ENCODE peak calls at places on chromosomes 4 and X, in nine cellular contexts. P is CD8-positive, alpha-beta memory T cell; B is effector memory CD4-positive, alpha-beta T cell; D is RWPE1; Z is heart right ventricle; O is AG04450; T is cardiac muscle cell; V is GM23248; E is H9. H is an unnamed sample.

GRCh38 chrX:78322863-78323262 is 4.5 kb downstream of the CYSLTR1 start:
- DNase-seq in P (no peak), B (no peak), D (no peak), Z (no peak), O (no peak), T (no peak), V (no peak), E (no peak), H (no peak)

GRCh38 chr4:154164931-154165839 is 326.4 kb downstream of the DCHS2 start:
- DNase-seq in P (no peak), B (no peak), D (peak), Z (no peak), O (peak), T (no peak), V (peak), E (no peak), H (peak)

GRCh38 chrX:101417981-101418841 is 10.2 kb downstream of the HNRNPH2 start:
- DNase-seq in P (peak), B (no peak), D (no peak), Z (peak), O (no peak), T (peak), V (peak), E (peak), H (no peak)

GRCh38 chr4:1239141-1239948 is 9.6 kb downstream of the CTBP1 start:
- DNase-seq in P (no peak), B (no peak), D (no peak), Z (peak), O (no peak), T (no peak), V (no peak), E (no peak), H (no peak)

GRCh38 chr4:164383187-164384181 is 370.4 kb upstream of the SMIM31 start:
- DNase-seq in P (no peak), B (no peak), D (peak), Z (peak), O (no peak), T (peak), V (peak), E (peak), H (peak)

GRCh38 chr4:165600959-165601674 is 222.3 kb downstream of the CPE start:
- DNase-seq in P (no peak), B (no peak), D (peak), Z (no peak), O (no peak), T (no peak), V (no peak), E (no peak), H (no peak)

GRCh38 chr4:158657291-158657690 is 14.4 kb downstream of the C4orf46 start:
- DNase-seq in P (no peak), B (no peak), D (no peak), Z (no peak), O (no peak), T (no peak), V (no peak), E (no peak), H (no peak)

GRCh38 chrX:17474892-17475291 is 99.9 kb downstream of the NHS start:
- DNase-seq in P (no peak), B (no peak), D (peak), Z (no peak), O (no peak), T (no peak), V (peak), E (no peak), H (peak)

GRCh38 chrX:11609109-11609508 is 56.6 kb downstream of the ARHGAP6 start:
- DNase-seq in P (no peak), B (no peak), D (no peak), Z (no peak), O (no peak), T (no peak), V (no peak), E (no peak), H (no peak)

GRCh38 chrX:47384502-47384901 is 14.1 kb downstream of the ZNF157 start:
- DNase-seq in P (peak), B (peak), D (no peak), Z (peak), O (peak), T (peak), V (peak), E (peak), H (peak)

GRCh38 chr4:64581422-64581821 is 172.2 kb upstream of the TECRL start:
- DNase-seq in P (no peak), B (no peak), D (peak), Z (no peak), O (no peak), T (no peak), V (peak), E (no peak), H (peak)

GRCh38 chr4:173807347-173807746 is 277.3 kb upstream of the HAND2 start:
- DNase-seq in P (no peak), B (no peak), D (no peak), Z (peak), O (no peak), T (no peak), V (peak), E (no peak), H (no peak)

GRCh38 chr4:139530833-139531427 is 25.1 kb downstream of the SETD7 start:
- DNase-seq in P (peak), B (peak), D (peak), Z (no peak), O (no peak), T (peak), V (peak), E (peak), H (peak)

GRCh38 chr4:110735691-110736090 is 112.8 kb upstream of the PITX2 start:
- DNase-seq in P (no peak), B (no peak), D (no peak), Z (no peak), O (no peak), T (peak), V (peak), E (no peak), H (peak)

GRCh38 chr4:33061727-33062126 is 2341.6 kb downstream of the PCDH7 start:
- DNase-seq in P (no peak), B (no peak), D (no peak), Z (no peak), O (no peak), T (peak), V (no peak), E (no peak), H (no peak)

GRCh38 chr4:81162752-81163458 is 52.1 kb downstream of the PRKG2 start:
- DNase-seq in P (no peak), B (no peak), D (no peak), Z (no peak), O (no peak), T (no peak), V (no peak), E (no peak), H (no peak)

GRCh38 chr4:157014621-157015591 is 43.3 kb upstream of the PDGFC start:
- DNase-seq in P (no peak), B (no peak), D (peak), Z (no peak), O (peak), T (no peak), V (peak), E (peak), H (peak)

GRCh38 chrX:25344191-25344936 is 328.6 kb upstream of the ARX start:
- DNase-seq in P (no peak), B (no peak), D (no peak), Z (no peak), O (no peak), T (no peak), V (no peak), E (no peak), H (no peak)

GRCh38 chrX:150365051-150365952 is 2.2 kb downstream of the MAMLD1 start:
- DNase-seq in P (peak), B (peak), D (no peak), Z (peak), O (no peak), T (peak), V (peak), E (peak), H (peak)

DNA sequence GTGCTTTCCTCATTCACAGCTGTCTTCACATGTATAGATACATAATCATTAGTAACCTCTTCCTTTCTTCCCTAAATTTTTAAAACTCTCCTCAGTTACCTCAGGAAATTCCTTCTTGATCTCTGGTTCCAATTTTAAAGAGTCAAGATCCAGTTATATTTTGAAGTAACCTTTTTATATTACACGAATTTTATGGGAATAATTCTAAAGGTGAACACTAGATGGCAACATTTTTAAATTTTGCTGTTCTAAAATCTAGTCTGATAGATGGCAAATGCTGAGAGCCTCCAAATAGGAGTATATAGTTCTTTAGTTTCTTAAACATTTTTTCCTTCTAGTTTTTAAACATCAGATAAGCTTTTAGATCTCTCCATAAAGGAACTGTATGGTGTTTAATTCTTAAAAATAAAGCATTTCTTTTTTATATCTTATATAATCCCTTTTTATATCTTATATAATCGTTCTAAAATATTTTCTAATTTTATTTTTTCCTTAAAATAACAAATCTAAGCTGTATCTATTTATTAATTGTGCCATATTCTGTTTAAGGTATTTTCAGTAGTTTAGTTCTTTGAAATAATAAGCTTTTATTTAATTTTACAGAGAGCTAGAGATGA is 37.9 kb upstream of the PAPSS1 start:
- DNase-seq in P (no peak), B (no peak), D (peak), Z (no peak), O (peak), T (peak), V (peak), E (no peak), H (no peak)
- H3K27ac ChIP-seq in P (no peak), B (no peak), D (no peak), Z (no peak), O (no peak), T (no peak), V (no peak), E (no peak), H (no peak)

DNA sequence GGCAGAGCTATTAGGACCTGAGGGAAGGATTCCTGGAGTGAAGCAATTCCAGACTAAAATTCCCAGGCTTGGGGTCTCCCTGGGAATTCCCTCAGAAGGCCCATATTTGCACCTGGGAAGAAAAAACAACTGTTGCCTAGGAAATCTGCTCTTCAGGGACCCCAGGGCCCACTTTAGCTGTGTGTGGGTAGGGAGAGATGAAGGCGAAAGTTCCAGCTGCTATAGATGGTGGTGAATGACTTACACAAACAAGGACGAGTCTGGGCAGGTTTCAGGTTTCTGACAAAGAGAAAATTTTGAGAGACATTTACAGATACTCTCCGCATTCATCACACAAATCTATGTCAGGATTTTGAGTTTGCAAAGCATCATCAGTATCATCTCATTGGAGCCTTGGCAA is 126.1 kb downstream of the GPC3 start:
- DNase-seq in P (no peak), B (no peak), D (peak), Z (no peak), O (no peak), T (no peak), V (no peak), E (no peak), H (no peak)
- H3K27ac ChIP-seq in P (no peak), B (no peak), D (no peak), Z (no peak), O (no peak), T (no peak), V (no peak), E (no peak), H (no peak)

DNA sequence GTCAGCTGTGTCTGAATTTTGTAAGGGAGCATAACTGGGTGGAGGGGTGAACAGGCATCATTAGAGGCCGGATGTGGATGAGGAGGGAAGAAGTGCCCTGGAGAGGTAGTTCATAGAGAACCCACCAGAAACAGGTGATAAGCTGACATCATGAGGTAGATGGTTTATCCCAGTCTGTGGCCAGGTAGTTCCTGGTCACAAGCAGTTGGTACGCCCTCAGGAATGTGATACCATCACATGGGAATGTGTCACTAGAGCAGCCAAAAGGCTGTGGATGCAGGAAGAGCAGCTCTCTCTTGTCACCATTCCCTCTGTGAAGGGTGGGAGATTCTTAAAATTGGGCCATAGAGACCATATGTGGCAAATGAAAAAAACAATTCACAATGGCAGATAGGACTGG is 21.9 kb downstream of the MSN start:
- DNase-seq in P (no peak), B (no peak), D (no peak), Z (no peak), O (no peak), T (no peak), V (no peak), E (no peak), H (no peak)
- H3K27ac ChIP-seq in P (no peak), B (peak), D (no peak), Z (peak), O (no peak), T (no peak), V (peak), E (no peak), H (no peak)

GRCh38 chr4:38313999-38314561 is 349.9 kb upstream of the KLF3 start:
- DNase-seq in P (no peak), B (no peak), D (peak), Z (no peak), O (no peak), T (no peak), V (peak), E (no peak), H (peak)

GRCh38 chr4:38317238-38317637 is 346.8 kb upstream of the KLF3 start:
- DNase-seq in P (no peak), B (no peak), D (no peak), Z (no peak), O (no peak), T (no peak), V (no peak), E (no peak), H (no peak)

GRCh38 chr4:38316045-38316444 is 348.0 kb upstream of the KLF3 start:
- DNase-seq in P (no peak), B (no peak), D (no peak), Z (no peak), O (no peak), T (no peak), V (no peak), E (no peak), H (no peak)

GRCh38 chr4:38314663-38315062 is 349.3 kb upstream of the KLF3 start:
- DNase-seq in P (no peak), B (no peak), D (peak), Z (no peak), O (no peak), T (no peak), V (no peak), E (no peak), H (no peak)

DNA sequence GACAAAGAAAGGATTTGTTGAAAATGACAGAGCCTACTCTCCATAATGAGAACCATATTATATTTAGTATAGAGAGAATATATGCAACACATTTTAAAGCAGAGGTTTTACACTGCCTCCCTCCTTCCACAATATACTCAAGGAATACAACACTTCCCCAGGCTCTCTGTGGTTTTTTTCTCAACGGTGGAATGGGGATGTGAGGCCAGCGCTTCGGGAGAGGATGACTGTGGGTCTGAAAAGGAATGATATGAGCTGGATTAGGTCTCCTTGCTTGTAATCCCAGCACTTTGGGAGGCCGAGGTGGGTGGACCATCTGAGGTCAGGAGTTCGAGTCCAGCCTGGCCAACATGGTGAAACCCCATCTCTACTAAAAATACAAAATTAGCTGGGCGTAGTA is 348.7 kb upstream of the KLF3 start:
- DNase-seq in P (no peak), B (no peak), D (no peak), Z (no peak), O (no peak), T (no peak), V (no peak), E (no peak), H (no peak)
- H3K27ac ChIP-seq in P (no peak), B (no peak), D (peak), Z (no peak), O (no peak), T (no peak), V (no peak), E (no peak), H (no peak)